ENCODE peak calls at places on chromosomes 12 and 14, in six cellular contexts. One of them, this sample, is unnamed.

GRCh38 chr14:86035882-86036281 is 505.9 kb downstream of the FLRT2 start:
- DNase-seq in stimulated activated CD4-positive, alpha-beta T cell treated with anti-CD3 and anti-CD28 coated beads, Interleukin-4, amount 100 ng/mL, for 48 hours: no peak
- DNase-seq in fibroblast of the aortic adventitia: peak; percentile 1
- DNase-seq in activated CD4-positive, alpha-beta T cell treated with anti-CD3 and anti-CD28 coated beads, Interleukin-2, amount 50 U/mL, for 1 hour: no peak
- DNase-seq in kidney glomerular epithelial cell: no peak
- DNase-seq in activated gamma-delta T cell treated with anti-CD3 and anti-CD28 coated beads, Interleukin-2, amount 50 U/mL, for 16 hours: no peak
- DNase-seq in this sample: peak; percentile 41

GRCh38 chr14:94143239-94143638 is 13.8 kb upstream of the IFI27L2 start:
- DNase-seq in stimulated activated CD4-positive, alpha-beta T cell treated with anti-CD3 and anti-CD28 coated beads, Interleukin-4, amount 100 ng/mL, for 48 hours: no peak
- DNase-seq in fibroblast of the aortic adventitia: no peak
- DNase-seq in activated CD4-positive, alpha-beta T cell treated with anti-CD3 and anti-CD28 coated beads, Interleukin-2, amount 50 U/mL, for 1 hour: no peak
- DNase-seq in kidney glomerular epithelial cell: no peak
- DNase-seq in activated gamma-delta T cell treated with anti-CD3 and anti-CD28 coated beads, Interleukin-2, amount 50 U/mL, for 16 hours: no peak
- DNase-seq in this sample: no peak

GRCh38 chr14:54291491-54292191 is 105.2 kb upstream of the CDKN3 start:
- DNase-seq in stimulated activated CD4-positive, alpha-beta T cell treated with anti-CD3 and anti-CD28 coated beads, Interleukin-4, amount 100 ng/mL, for 48 hours: no peak
- DNase-seq in fibroblast of the aortic adventitia: peak; percentile 54
- DNase-seq in activated CD4-positive, alpha-beta T cell treated with anti-CD3 and anti-CD28 coated beads, Interleukin-2, amount 50 U/mL, for 1 hour: no peak
- DNase-seq in kidney glomerular epithelial cell: no peak
- DNase-seq in activated gamma-delta T cell treated with anti-CD3 and anti-CD28 coated beads, Interleukin-2, amount 50 U/mL, for 16 hours: no peak
- DNase-seq in this sample: no peak

GRCh38 chr14:102927346-102927877 is 4.9 kb downstream of the AMN start:
- DNase-seq in stimulated activated CD4-positive, alpha-beta T cell treated with anti-CD3 and anti-CD28 coated beads, Interleukin-4, amount 100 ng/mL, for 48 hours: no peak
- DNase-seq in fibroblast of the aortic adventitia: no peak
- DNase-seq in activated CD4-positive, alpha-beta T cell treated with anti-CD3 and anti-CD28 coated beads, Interleukin-2, amount 50 U/mL, for 1 hour: no peak
- DNase-seq in kidney glomerular epithelial cell: no peak
- DNase-seq in activated gamma-delta T cell treated with anti-CD3 and anti-CD28 coated beads, Interleukin-2, amount 50 U/mL, for 16 hours: no peak
- DNase-seq in this sample: no peak

GRCh38 chr12:47828967-47829482 is 9.3 kb upstream of the HDAC7 start:
- DNase-seq in stimulated activated CD4-positive, alpha-beta T cell treated with anti-CD3 and anti-CD28 coated beads, Interleukin-4, amount 100 ng/mL, for 48 hours: no peak
- DNase-seq in fibroblast of the aortic adventitia: peak; percentile 73
- DNase-seq in activated CD4-positive, alpha-beta T cell treated with anti-CD3 and anti-CD28 coated beads, Interleukin-2, amount 50 U/mL, for 1 hour: no peak
- DNase-seq in kidney glomerular epithelial cell: peak; percentile 66
- DNase-seq in activated gamma-delta T cell treated with anti-CD3 and anti-CD28 coated beads, Interleukin-2, amount 50 U/mL, for 16 hours: no peak
- DNase-seq in this sample: peak; percentile 69

GRCh38 chr14:63726499-63726898 is 1.4 kb downstream of the SGPP1 start:
- DNase-seq in stimulated activated CD4-positive, alpha-beta T cell treated with anti-CD3 and anti-CD28 coated beads, Interleukin-4, amount 100 ng/mL, for 48 hours: no peak
- DNase-seq in fibroblast of the aortic adventitia: peak; percentile 9
- DNase-seq in activated CD4-positive, alpha-beta T cell treated with anti-CD3 and anti-CD28 coated beads, Interleukin-2, amount 50 U/mL, for 1 hour: no peak
- DNase-seq in kidney glomerular epithelial cell: peak; percentile 9
- DNase-seq in activated gamma-delta T cell treated with anti-CD3 and anti-CD28 coated beads, Interleukin-2, amount 50 U/mL, for 16 hours: no peak
- DNase-seq in this sample: no peak

GRCh38 chr12:16891673-16892072 is 285.7 kb upstream of the LMO3 start:
- DNase-seq in stimulated activated CD4-positive, alpha-beta T cell treated with anti-CD3 and anti-CD28 coated beads, Interleukin-4, amount 100 ng/mL, for 48 hours: no peak
- DNase-seq in fibroblast of the aortic adventitia: no peak
- DNase-seq in activated CD4-positive, alpha-beta T cell treated with anti-CD3 and anti-CD28 coated beads, Interleukin-2, amount 50 U/mL, for 1 hour: no peak
- DNase-seq in kidney glomerular epithelial cell: no peak
- DNase-seq in activated gamma-delta T cell treated with anti-CD3 and anti-CD28 coated beads, Interleukin-2, amount 50 U/mL, for 16 hours: no peak
- DNase-seq in this sample: no peak

GRCh38 chr12:28033538-28033915 is 61.0 kb upstream of the PTHLH start:
- DNase-seq in stimulated activated CD4-positive, alpha-beta T cell treated with anti-CD3 and anti-CD28 coated beads, Interleukin-4, amount 100 ng/mL, for 48 hours: no peak
- DNase-seq in fibroblast of the aortic adventitia: peak; percentile 22
- DNase-seq in activated CD4-positive, alpha-beta T cell treated with anti-CD3 and anti-CD28 coated beads, Interleukin-2, amount 50 U/mL, for 1 hour: no peak
- DNase-seq in kidney glomerular epithelial cell: peak; percentile 45
- DNase-seq in activated gamma-delta T cell treated with anti-CD3 and anti-CD28 coated beads, Interleukin-2, amount 50 U/mL, for 16 hours: no peak
- DNase-seq in this sample: peak; percentile 81

GRCh38 chr12:102702447-102703114 is 214.5 kb downstream of the PAH start:
- DNase-seq in stimulated activated CD4-positive, alpha-beta T cell treated with anti-CD3 and anti-CD28 coated beads, Interleukin-4, amount 100 ng/mL, for 48 hours: peak; percentile 10
- DNase-seq in fibroblast of the aortic adventitia: peak; percentile 48
- DNase-seq in activated CD4-positive, alpha-beta T cell treated with anti-CD3 and anti-CD28 coated beads, Interleukin-2, amount 50 U/mL, for 1 hour: no peak
- DNase-seq in kidney glomerular epithelial cell: peak; percentile 32
- DNase-seq in activated gamma-delta T cell treated with anti-CD3 and anti-CD28 coated beads, Interleukin-2, amount 50 U/mL, for 16 hours: no peak
- DNase-seq in this sample: peak; percentile 67

GRCh38 chr14:88233915-88234314 is 89.2 kb downstream of the KCNK10 start:
- DNase-seq in stimulated activated CD4-positive, alpha-beta T cell treated with anti-CD3 and anti-CD28 coated beads, Interleukin-4, amount 100 ng/mL, for 48 hours: no peak
- DNase-seq in fibroblast of the aortic adventitia: peak; percentile 10
- DNase-seq in activated CD4-positive, alpha-beta T cell treated with anti-CD3 and anti-CD28 coated beads, Interleukin-2, amount 50 U/mL, for 1 hour: no peak
- DNase-seq in kidney glomerular epithelial cell: no peak
- DNase-seq in activated gamma-delta T cell treated with anti-CD3 and anti-CD28 coated beads, Interleukin-2, amount 50 U/mL, for 16 hours: no peak
- DNase-seq in this sample: peak; percentile 9

GRCh38 chr12:39412210-39412609 is 30.7 kb downstream of the KIF21A start:
- DNase-seq in stimulated activated CD4-positive, alpha-beta T cell treated with anti-CD3 and anti-CD28 coated beads, Interleukin-4, amount 100 ng/mL, for 48 hours: no peak
- DNase-seq in fibroblast of the aortic adventitia: no peak
- DNase-seq in activated CD4-positive, alpha-beta T cell treated with anti-CD3 and anti-CD28 coated beads, Interleukin-2, amount 50 U/mL, for 1 hour: no peak
- DNase-seq in kidney glomerular epithelial cell: no peak
- DNase-seq in activated gamma-delta T cell treated with anti-CD3 and anti-CD28 coated beads, Interleukin-2, amount 50 U/mL, for 16 hours: no peak
- DNase-seq in this sample: no peak

GRCh38 chr14:93011650-93012317 is 88.8 kb downstream of the CHGA start:
- DNase-seq in stimulated activated CD4-positive, alpha-beta T cell treated with anti-CD3 and anti-CD28 coated beads, Interleukin-4, amount 100 ng/mL, for 48 hours: no peak
- DNase-seq in fibroblast of the aortic adventitia: no peak
- DNase-seq in activated CD4-positive, alpha-beta T cell treated with anti-CD3 and anti-CD28 coated beads, Interleukin-2, amount 50 U/mL, for 1 hour: no peak
- DNase-seq in kidney glomerular epithelial cell: no peak
- DNase-seq in activated gamma-delta T cell treated with anti-CD3 and anti-CD28 coated beads, Interleukin-2, amount 50 U/mL, for 16 hours: no peak
- DNase-seq in this sample: no peak

GRCh38 chr14:60095781-60096450 is 4.2 kb downstream of the PCNX4 start:
- DNase-seq in stimulated activated CD4-positive, alpha-beta T cell treated with anti-CD3 and anti-CD28 coated beads, Interleukin-4, amount 100 ng/mL, for 48 hours: no peak
- DNase-seq in fibroblast of the aortic adventitia: peak; percentile 69
- DNase-seq in activated CD4-positive, alpha-beta T cell treated with anti-CD3 and anti-CD28 coated beads, Interleukin-2, amount 50 U/mL, for 1 hour: no peak
- DNase-seq in kidney glomerular epithelial cell: no peak
- DNase-seq in activated gamma-delta T cell treated with anti-CD3 and anti-CD28 coated beads, Interleukin-2, amount 50 U/mL, for 16 hours: no peak
- DNase-seq in this sample: peak; percentile 78

GRCh38 chr12:101051151-101051550 is 158.9 kb downstream of the SLC5A8 start:
- DNase-seq in stimulated activated CD4-positive, alpha-beta T cell treated with anti-CD3 and anti-CD28 coated beads, Interleukin-4, amount 100 ng/mL, for 48 hours: no peak
- DNase-seq in fibroblast of the aortic adventitia: peak; percentile 90
- DNase-seq in activated CD4-positive, alpha-beta T cell treated with anti-CD3 and anti-CD28 coated beads, Interleukin-2, amount 50 U/mL, for 1 hour: no peak
- DNase-seq in kidney glomerular epithelial cell: no peak
- DNase-seq in activated gamma-delta T cell treated with anti-CD3 and anti-CD28 coated beads, Interleukin-2, amount 50 U/mL, for 16 hours: no peak
- DNase-seq in this sample: peak; percentile 17

GRCh38 chr14:28242895-28243294 is 523.7 kb upstream of the FOXG1 start:
- DNase-seq in stimulated activated CD4-positive, alpha-beta T cell treated with anti-CD3 and anti-CD28 coated beads, Interleukin-4, amount 100 ng/mL, for 48 hours: no peak
- DNase-seq in fibroblast of the aortic adventitia: no peak
- DNase-seq in activated CD4-positive, alpha-beta T cell treated with anti-CD3 and anti-CD28 coated beads, Interleukin-2, amount 50 U/mL, for 1 hour: no peak
- DNase-seq in kidney glomerular epithelial cell: no peak
- DNase-seq in activated gamma-delta T cell treated with anti-CD3 and anti-CD28 coated beads, Interleukin-2, amount 50 U/mL, for 16 hours: no peak
- DNase-seq in this sample: no peak

GRCh38 chr12:57732726-57733593 is 5.6 kb downstream of the AGAP2 start:
- DNase-seq in stimulated activated CD4-positive, alpha-beta T cell treated with anti-CD3 and anti-CD28 coated beads, Interleukin-4, amount 100 ng/mL, for 48 hours: no peak
- DNase-seq in fibroblast of the aortic adventitia: no peak
- DNase-seq in activated CD4-positive, alpha-beta T cell treated with anti-CD3 and anti-CD28 coated beads, Interleukin-2, amount 50 U/mL, for 1 hour: no peak
- DNase-seq in kidney glomerular epithelial cell: no peak
- DNase-seq in activated gamma-delta T cell treated with anti-CD3 and anti-CD28 coated beads, Interleukin-2, amount 50 U/mL, for 16 hours: no peak
- DNase-seq in this sample: no peak

GRCh38 chr12:122895757-122896636 is at the start of gene VPS37B:
- DNase-seq in stimulated activated CD4-positive, alpha-beta T cell treated with anti-CD3 and anti-CD28 coated beads, Interleukin-4, amount 100 ng/mL, for 48 hours: peak; percentile 85
- DNase-seq in fibroblast of the aortic adventitia: peak; percentile 79
- DNase-seq in activated CD4-positive, alpha-beta T cell treated with anti-CD3 and anti-CD28 coated beads, Interleukin-2, amount 50 U/mL, for 1 hour: peak; percentile 89
- DNase-seq in kidney glomerular epithelial cell: peak; percentile 52
- DNase-seq in activated gamma-delta T cell treated with anti-CD3 and anti-CD28 coated beads, Interleukin-2, amount 50 U/mL, for 16 hours: peak; percentile 82
- DNase-seq in this sample: peak; percentile 89

GRCh38 chr14:58701156-58701555 is 63.4 kb downstream of the DACT1 start:
- DNase-seq in stimulated activated CD4-positive, alpha-beta T cell treated with anti-CD3 and anti-CD28 coated beads, Interleukin-4, amount 100 ng/mL, for 48 hours: no peak
- DNase-seq in fibroblast of the aortic adventitia: no peak
- DNase-seq in activated CD4-positive, alpha-beta T cell treated with anti-CD3 and anti-CD28 coated beads, Interleukin-2, amount 50 U/mL, for 1 hour: no peak
- DNase-seq in kidney glomerular epithelial cell: no peak
- DNase-seq in activated gamma-delta T cell treated with anti-CD3 and anti-CD28 coated beads, Interleukin-2, amount 50 U/mL, for 16 hours: no peak
- DNase-seq in this sample: no peak

GRCh38 chr12:31773223-31773750 is 44.5 kb upstream of the AMN1 start:
- DNase-seq in stimulated activated CD4-positive, alpha-beta T cell treated with anti-CD3 and anti-CD28 coated beads, Interleukin-4, amount 100 ng/mL, for 48 hours: no peak
- DNase-seq in fibroblast of the aortic adventitia: peak; percentile 76
- DNase-seq in activated CD4-positive, alpha-beta T cell treated with anti-CD3 and anti-CD28 coated beads, Interleukin-2, amount 50 U/mL, for 1 hour: no peak
- DNase-seq in kidney glomerular epithelial cell: no peak
- DNase-seq in activated gamma-delta T cell treated with anti-CD3 and anti-CD28 coated beads, Interleukin-2, amount 50 U/mL, for 16 hours: no peak
- DNase-seq in this sample: peak; percentile 12

GRCh38 chr12:3651585-3652424 is 101.1 kb downstream of the CRACR2A start:
- DNase-seq in stimulated activated CD4-positive, alpha-beta T cell treated with anti-CD3 and anti-CD28 coated beads, Interleukin-4, amount 100 ng/mL, for 48 hours: no peak
- DNase-seq in fibroblast of the aortic adventitia: peak; percentile 7
- DNase-seq in activated CD4-positive, alpha-beta T cell treated with anti-CD3 and anti-CD28 coated beads, Interleukin-2, amount 50 U/mL, for 1 hour: no peak
- DNase-seq in kidney glomerular epithelial cell: no peak
- DNase-seq in activated gamma-delta T cell treated with anti-CD3 and anti-CD28 coated beads, Interleukin-2, amount 50 U/mL, for 16 hours: no peak
- DNase-seq in this sample: no peak

GRCh38 chr14:86015916-86016315 is 486.0 kb downstream of the FLRT2 start:
- DNase-seq in stimulated activated CD4-positive, alpha-beta T cell treated with anti-CD3 and anti-CD28 coated beads, Interleukin-4, amount 100 ng/mL, for 48 hours: no peak
- DNase-seq in fibroblast of the aortic adventitia: no peak
- DNase-seq in activated CD4-positive, alpha-beta T cell treated with anti-CD3 and anti-CD28 coated beads, Interleukin-2, amount 50 U/mL, for 1 hour: no peak
- DNase-seq in kidney glomerular epithelial cell: no peak
- DNase-seq in activated gamma-delta T cell treated with anti-CD3 and anti-CD28 coated beads, Interleukin-2, amount 50 U/mL, for 16 hours: no peak
- DNase-seq in this sample: peak; percentile 52

GRCh38 chr14:59085207-59085739 is 103.2 kb upstream of the DAAM1 start:
- DNase-seq in stimulated activated CD4-positive, alpha-beta T cell treated with anti-CD3 and anti-CD28 coated beads, Interleukin-4, amount 100 ng/mL, for 48 hours: no peak
- DNase-seq in fibroblast of the aortic adventitia: no peak
- DNase-seq in activated CD4-positive, alpha-beta T cell treated with anti-CD3 and anti-CD28 coated beads, Interleukin-2, amount 50 U/mL, for 1 hour: no peak
- DNase-seq in kidney glomerular epithelial cell: no peak
- DNase-seq in activated gamma-delta T cell treated with anti-CD3 and anti-CD28 coated beads, Interleukin-2, amount 50 U/mL, for 16 hours: no peak
- DNase-seq in this sample: no peak

GRCh38 chr14:20624495-20625070 is 16.9 kb downstream of the OR6S1 start:
- DNase-seq in stimulated activated CD4-positive, alpha-beta T cell treated with anti-CD3 and anti-CD28 coated beads, Interleukin-4, amount 100 ng/mL, for 48 hours: no peak
- DNase-seq in fibroblast of the aortic adventitia: peak; percentile 65
- DNase-seq in activated CD4-positive, alpha-beta T cell treated with anti-CD3 and anti-CD28 coated beads, Interleukin-2, amount 50 U/mL, for 1 hour: peak; percentile 38
- DNase-seq in kidney glomerular epithelial cell: peak; percentile 64
- DNase-seq in activated gamma-delta T cell treated with anti-CD3 and anti-CD28 coated beads, Interleukin-2, amount 50 U/mL, for 16 hours: no peak
- DNase-seq in this sample: peak; percentile 83

GRCh38 chr14:52724360-52724644 is 5.7 kb upstream of the STYX start:
- DNase-seq in stimulated activated CD4-positive, alpha-beta T cell treated with anti-CD3 and anti-CD28 coated beads, Interleukin-4, amount 100 ng/mL, for 48 hours: no peak
- DNase-seq in fibroblast of the aortic adventitia: no peak
- DNase-seq in activated CD4-positive, alpha-beta T cell treated with anti-CD3 and anti-CD28 coated beads, Interleukin-2, amount 50 U/mL, for 1 hour: no peak
- DNase-seq in kidney glomerular epithelial cell: no peak
- DNase-seq in activated gamma-delta T cell treated with anti-CD3 and anti-CD28 coated beads, Interleukin-2, amount 50 U/mL, for 16 hours: no peak
- DNase-seq in this sample: no peak

GRCh38 chr12:1305063-1305434 is 289.3 kb downstream of the FBXL14 start:
- DNase-seq in stimulated activated CD4-positive, alpha-beta T cell treated with anti-CD3 and anti-CD28 coated beads, Interleukin-4, amount 100 ng/mL, for 48 hours: no peak
- DNase-seq in fibroblast of the aortic adventitia: peak; percentile 59
- DNase-seq in activated CD4-positive, alpha-beta T cell treated with anti-CD3 and anti-CD28 coated beads, Interleukin-2, amount 50 U/mL, for 1 hour: no peak
- DNase-seq in kidney glomerular epithelial cell: peak; percentile 43
- DNase-seq in activated gamma-delta T cell treated with anti-CD3 and anti-CD28 coated beads, Interleukin-2, amount 50 U/mL, for 16 hours: no peak
- DNase-seq in this sample: peak; percentile 67

GRCh38 chr14:65287264-65288131 is 125.0 kb upstream of the FUT8 start:
- DNase-seq in stimulated activated CD4-positive, alpha-beta T cell treated with anti-CD3 and anti-CD28 coated beads, Interleukin-4, amount 100 ng/mL, for 48 hours: peak; percentile 51
- DNase-seq in fibroblast of the aortic adventitia: no peak
- DNase-seq in activated CD4-positive, alpha-beta T cell treated with anti-CD3 and anti-CD28 coated beads, Interleukin-2, amount 50 U/mL, for 1 hour: peak; percentile 36
- DNase-seq in kidney glomerular epithelial cell: no peak
- DNase-seq in activated gamma-delta T cell treated with anti-CD3 and anti-CD28 coated beads, Interleukin-2, amount 50 U/mL, for 16 hours: peak; percentile 32
- DNase-seq in this sample: no peak

This sample was measured in fibroblast of mammary gland.